ENCODE peak calls at places on chromosomes 5 and 9, in seven cellular contexts. X is hepatocyte, Y is cardiac fibroblast, E is psoas muscle, U is SJSA1, W is fibroblast of lung, D is left ventricle myocardium inferior. N is an unnamed sample.

GRCh38 chr9:136978073-136978864 is 965 bp downstream of the PTGDS start:
- DNase-seq in X (peak), Y (peak), E (peak), U (no peak), W (peak), D (peak), N (no peak)

GRCh38 chr9:34428325-34428958 is 29.9 kb downstream of the FAM219A start:
- DNase-seq in X (no peak), Y (no peak), E (no peak), U (no peak), W (peak), D (no peak), N (no peak)

GRCh38 chr5:175207321-175208040 is 236.5 kb downstream of the DRD1 start:
- DNase-seq in X (no peak), Y (no peak), E (no peak), U (no peak), W (no peak), D (no peak), N (no peak)

GRCh38 chr9:135641745-135642144 is 2.4 kb upstream of the GLT6D1 start:
- DNase-seq in X (no peak), Y (peak), E (no peak), U (peak), W (peak), D (no peak), N (no peak)

GRCh38 chr5:173408946-173409345 is 80.7 kb upstream of the STC2 start:
- DNase-seq in X (no peak), Y (no peak), E (no peak), U (no peak), W (no peak), D (no peak), N (no peak)

GRCh38 chr5:88140396-88140862 is 128.2 kb downstream of the TMEM161B start:
- DNase-seq in X (peak), Y (no peak), E (no peak), U (no peak), W (peak), D (no peak), N (no peak)

GRCh38 chr9:124660341-124660801 is 110.7 kb downstream of the NR6A1 start:
- DNase-seq in X (peak), Y (peak), E (no peak), U (peak), W (peak), D (no peak), N (peak)

GRCh38 chr5:76790632-76791290 is 28.1 kb upstream of the F2RL1 start:
- DNase-seq in X (peak), Y (peak), E (no peak), U (peak), W (peak), D (no peak), N (peak)

GRCh38 chr5:126044111-126044668 is 379.0 kb upstream of the GRAMD2B start:
- DNase-seq in X (peak), Y (peak), E (no peak), U (no peak), W (peak), D (no peak), N (peak)

GRCh38 chr5:109873687-109874086 is 184.0 kb downstream of the MAN2A1 start:
- DNase-seq in X (no peak), Y (no peak), E (no peak), U (no peak), W (peak), D (no peak), N (no peak)

GRCh38 chr9:114906922-114907571 is 23.3 kb downstream of the TNFSF8 start:
- DNase-seq in X (peak), Y (peak), E (no peak), U (no peak), W (peak), D (no peak), N (no peak)

GRCh38 chr5:177399903-177400868 is at the start of gene PFN3:
- DNase-seq in X (no peak), Y (peak), E (no peak), U (no peak), W (peak), D (no peak), N (no peak)

DNA sequence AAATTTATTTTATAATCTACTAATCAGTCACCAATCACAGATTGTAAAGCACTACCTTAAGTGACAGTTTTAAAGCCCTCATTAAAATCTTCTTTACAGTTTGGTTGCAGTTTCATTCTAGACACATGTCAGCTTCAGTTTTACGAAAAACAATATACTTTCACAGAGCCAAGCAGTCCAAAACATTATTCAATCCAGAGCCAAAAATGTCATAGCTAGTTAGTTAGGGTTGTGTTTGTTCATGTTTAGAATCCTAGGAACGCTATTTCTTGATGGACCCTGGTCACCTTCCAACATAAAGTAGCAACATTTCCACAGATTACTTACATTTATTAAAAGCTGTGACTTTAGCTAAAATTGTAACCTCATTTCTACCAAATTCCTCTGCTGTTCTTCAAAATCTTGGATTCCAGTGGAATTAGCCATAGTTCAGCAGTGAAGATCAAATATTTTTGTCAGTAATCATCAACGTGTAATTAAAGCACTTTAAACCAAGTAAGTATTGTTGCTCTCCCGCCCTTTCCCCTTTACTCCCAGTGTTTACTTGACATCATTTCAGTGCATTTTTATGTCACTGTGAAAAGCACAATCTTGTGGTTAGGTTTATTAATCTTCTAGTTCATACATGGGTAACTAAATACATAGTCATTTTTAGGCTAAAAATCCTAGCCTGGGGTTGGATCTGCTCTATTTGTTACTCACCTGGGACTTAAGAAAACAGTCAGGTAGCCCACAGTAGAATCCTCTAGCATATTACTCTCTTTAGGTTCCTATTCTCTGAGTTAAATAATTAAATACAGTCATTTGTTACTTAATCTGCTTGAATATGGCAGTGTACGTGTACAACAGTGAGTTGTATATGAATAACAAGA is 74.3 kb downstream of the NIPBL start:
- DNase-seq in X (no peak), Y (peak), E (no peak), U (peak), W (peak), D (no peak), N (no peak)
- H3K4me3 ChIP-seq in X (no peak), Y (no peak), E (no peak), U (no peak), W (peak), D (no peak), N (no peak)

DNA sequence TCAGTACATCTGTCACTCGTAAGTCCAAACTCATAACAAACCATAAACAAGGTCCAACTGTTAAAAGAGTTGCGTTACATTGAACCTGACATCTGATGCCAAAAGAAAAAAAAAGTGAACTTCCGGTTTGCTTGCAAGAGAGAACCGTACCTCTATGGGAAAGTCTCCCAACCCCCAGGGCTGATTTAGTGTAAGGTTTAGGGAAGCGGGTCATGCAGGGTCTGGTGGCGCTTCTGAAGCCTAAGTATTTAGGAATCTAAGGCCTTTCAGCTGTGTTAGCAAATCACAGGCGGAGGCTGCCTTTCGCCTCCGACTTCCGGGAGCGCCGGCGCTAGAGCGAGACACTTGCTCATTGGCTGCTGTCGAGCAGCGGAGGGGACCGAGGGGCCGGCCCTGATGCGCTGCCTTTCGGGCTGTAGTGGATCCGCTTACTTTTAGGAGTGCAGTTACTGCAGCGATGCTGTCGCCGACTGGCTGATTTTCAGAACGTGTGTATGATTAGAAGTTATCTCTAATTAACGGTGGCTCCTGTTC is 12.0 kb upstream of the GNPDA1 start:
- DNase-seq in X (peak), Y (peak), E (peak), U (peak), W (peak), D (peak), N (peak)
- H3K4me3 ChIP-seq in X (peak), Y (peak), E (peak), U (peak), W (peak), D (peak), N (peak)

GRCh38 chr9:109913461-109913810 is 133.4 kb downstream of the PALM2AKAP2 start:
- DNase-seq in X (no peak), Y (peak), E (no peak), U (no peak), W (peak), D (no peak), N (no peak)
- H3K4me3 ChIP-seq in X (no peak), Y (no peak), E (no peak), U (no peak), W (no peak), D (no peak), N (no peak)

DNA sequence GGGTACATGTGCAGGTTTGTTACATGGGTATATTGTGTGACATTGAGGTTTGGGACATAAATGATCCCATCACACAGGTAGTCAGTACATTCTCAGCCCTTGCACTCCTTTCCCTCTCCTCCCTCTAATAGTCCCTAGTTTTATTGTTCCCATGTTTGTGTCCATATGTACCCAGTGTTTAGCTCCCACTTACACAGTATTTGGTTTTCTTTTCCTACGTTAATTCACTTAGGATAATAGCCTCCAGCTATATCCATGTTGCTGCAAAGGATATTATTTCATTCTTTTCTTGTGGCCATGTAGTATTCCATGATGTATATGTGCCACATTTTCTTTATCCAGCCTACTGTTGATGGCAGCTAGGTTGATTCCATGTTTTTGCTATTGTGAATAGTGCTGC is 27.4 kb downstream of the CNOT6 start:
- DNase-seq in X (no peak), Y (no peak), E (no peak), U (no peak), W (no peak), D (no peak), N (no peak)
- H3K4me3 ChIP-seq in X (no peak), Y (no peak), E (no peak), U (no peak), W (no peak), D (no peak), N (no peak)

GRCh38 chr9:109910616-109911568 is 130.9 kb downstream of the PALM2AKAP2 start:
- DNase-seq in X (peak), Y (peak), E (no peak), U (peak), W (peak), D (no peak), N (no peak)

GRCh38 chr9:109914280-109915027 is 134.5 kb downstream of the PALM2AKAP2 start:
- DNase-seq in X (no peak), Y (peak), E (no peak), U (no peak), W (peak), D (no peak), N (peak)

GRCh38 chr9:109916316-109916715 is 136.3 kb downstream of the PALM2AKAP2 start:
- DNase-seq in X (no peak), Y (no peak), E (no peak), U (no peak), W (no peak), D (no peak), N (no peak)

GRCh38 chr9:109912082-109912581 is 132.1 kb downstream of the PALM2AKAP2 start:
- DNase-seq in X (no peak), Y (peak), E (no peak), U (peak), W (peak), D (no peak), N (no peak)

DNA sequence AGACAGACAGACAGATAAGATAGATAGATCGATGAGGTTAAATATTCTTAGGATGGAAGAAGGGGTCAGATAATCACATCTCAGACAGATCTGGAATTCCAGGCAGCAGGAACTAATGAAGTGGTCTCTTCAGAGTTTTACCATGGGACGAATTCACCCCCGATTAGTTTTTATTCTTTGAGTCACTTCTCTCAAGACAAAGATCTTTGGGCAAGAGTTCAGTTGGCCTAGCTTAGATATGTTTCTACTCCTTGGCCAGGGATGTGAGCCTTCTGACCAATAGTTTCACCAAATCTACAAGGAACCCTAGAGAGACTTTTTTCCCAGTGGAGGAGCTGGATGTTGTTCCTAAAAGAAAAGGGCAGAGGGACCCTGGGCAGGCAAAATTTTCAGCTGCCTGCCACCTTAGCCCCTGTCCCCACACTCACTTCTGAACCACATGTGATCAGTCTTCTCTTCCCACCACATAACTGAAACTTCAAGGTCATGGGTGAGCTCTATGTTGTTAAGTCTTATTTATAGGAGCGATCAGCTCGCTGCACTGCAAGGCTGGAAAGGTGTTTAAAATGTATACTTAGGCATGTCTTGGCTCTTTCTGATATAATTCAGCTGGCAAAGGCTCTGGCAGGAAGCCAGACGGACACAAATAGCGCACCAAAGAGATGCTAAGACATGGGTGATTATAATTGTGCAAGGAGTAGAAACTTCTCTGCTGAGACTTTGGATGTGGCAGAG is 132.9 kb downstream of the PALM2AKAP2 start:
- DNase-seq in X (no peak), Y (peak), E (no peak), U (no peak), W (peak), D (no peak), N (no peak)
- H3K4me3 ChIP-seq in X (no peak), Y (no peak), E (no peak), U (no peak), W (no peak), D (no peak), N (no peak)

DNA sequence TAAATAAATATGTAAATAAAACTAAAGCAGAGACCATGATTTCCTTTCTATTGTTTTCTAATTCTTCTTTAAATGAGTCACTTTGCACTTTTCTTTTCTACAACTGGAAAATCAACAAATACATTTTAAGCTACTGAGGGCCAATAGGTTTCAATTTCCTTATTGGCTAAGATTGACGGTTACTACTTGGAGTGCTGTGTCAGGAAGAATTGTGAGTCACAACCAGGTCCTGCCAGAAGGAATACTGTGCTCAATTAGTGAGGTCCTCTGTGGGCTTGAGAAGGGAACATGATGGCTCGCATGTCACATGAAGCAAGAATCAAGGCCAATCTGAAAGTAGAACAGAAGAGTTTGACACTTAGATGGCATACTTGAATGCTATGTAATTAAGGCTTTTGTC is 110.8 kb downstream of the HMHB1 start:
- DNase-seq in X (no peak), Y (peak), E (peak), U (peak), W (peak), D (no peak), N (peak)
- H3K4me3 ChIP-seq in X (no peak), Y (no peak), E (no peak), U (no peak), W (no peak), D (no peak), N (no peak)

DNA sequence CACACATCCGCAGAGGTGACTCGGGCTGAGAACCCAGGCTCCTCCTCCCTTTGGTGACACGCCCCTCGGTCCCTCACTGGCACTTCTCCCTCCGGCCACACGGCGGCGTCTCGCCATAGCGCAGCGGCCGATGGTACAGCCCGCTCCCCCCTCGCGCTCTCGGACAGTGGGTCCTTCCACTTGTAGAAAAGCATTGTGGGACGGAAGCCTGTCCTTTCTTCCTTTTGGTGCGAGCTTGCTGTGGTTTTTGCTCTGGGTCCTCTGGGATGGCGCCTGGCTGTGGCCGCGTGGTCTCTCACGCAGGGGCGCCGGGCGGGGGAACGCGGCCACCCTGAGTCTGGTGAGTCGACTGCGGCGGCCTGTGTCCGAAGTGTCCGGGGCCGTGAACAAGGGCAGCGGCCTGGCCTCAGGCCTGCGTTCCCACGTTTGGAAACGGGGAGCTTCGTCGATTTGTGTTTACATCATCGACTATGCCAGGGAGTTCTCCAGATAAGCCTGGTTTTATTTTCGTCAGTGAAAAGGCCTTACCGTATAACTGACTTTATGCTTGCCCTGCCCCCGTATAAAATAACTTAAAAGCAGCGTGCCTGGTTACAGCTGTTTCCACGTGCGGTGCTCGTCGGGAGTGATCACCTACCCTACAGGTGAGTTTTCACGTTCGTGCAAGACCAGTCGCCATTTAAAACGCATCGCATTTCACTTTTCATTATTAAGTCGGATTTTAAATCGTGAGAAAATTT is 258.3 kb downstream of the EPB41L4A start:
- DNase-seq in X (peak), Y (peak), E (peak), U (peak), W (peak), D (peak), N (peak)
- H3K4me3 ChIP-seq in X (peak), Y (peak), E (peak), U (peak), W (peak), D (peak), N (peak)

DNA sequence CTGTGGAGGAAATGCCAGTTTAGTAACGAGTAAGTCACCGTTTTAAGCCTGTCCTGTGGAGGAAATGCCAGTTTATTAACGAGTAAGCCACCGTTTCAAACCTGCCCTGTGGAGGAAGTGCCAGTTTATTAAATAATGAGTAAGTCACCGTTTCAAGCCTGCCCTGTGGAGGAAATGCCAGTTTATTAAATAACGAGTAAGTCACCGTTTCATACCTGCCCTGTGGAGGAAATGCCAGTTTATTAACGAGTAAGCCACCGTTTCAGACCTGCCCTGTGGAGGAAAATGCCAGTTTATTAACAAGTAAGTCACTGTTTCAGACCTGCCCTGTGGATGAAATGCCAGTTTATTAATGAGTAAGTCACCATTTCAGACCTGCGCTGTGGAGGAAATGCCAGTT is 18.9 kb upstream of the PDCD6 start:
- DNase-seq in X (no peak), Y (no peak), E (no peak), U (no peak), W (no peak), D (no peak), N (no peak)
- H3K4me3 ChIP-seq in X (no peak), Y (no peak), E (no peak), U (no peak), W (no peak), D (no peak), N (no peak)

N was measured in skeletal muscle cell.